ENCODE peak calls at places on chromosomes 16 and 17, in five cellular contexts. W, Q, V, R and C are unnamed samples.

GRCh38 chr16:56789360-56789759 is 59.4 kb downstream of the NUP93 start:
- DNase-seq in Q (peak), W (peak), R (no peak), V (peak), C (peak)

GRCh38 chr17:41377546-41377945 is 4.6 kb downstream of the KRT34 start:
- DNase-seq in Q (no peak), V (no peak), R (no peak), W (no peak), C (peak)

GRCh38 chr16:57759131-57759530 is 23.6 kb downstream of the KATNB1 start:
- DNase-seq in V (no peak), W (no peak), R (no peak), Q (no peak), C (no peak)

GRCh38 chr16:73065617-73066313 is 17.8 kb upstream of the ZFHX3 start:
- DNase-seq in W (no peak), V (no peak), R (no peak), Q (no peak), C (no peak)

GRCh38 chr17:40355123-40355803 is 9.3 kb downstream of the GJD3 start:
- DNase-seq in W (peak), Q (peak), V (peak), R (no peak), C (peak)

GRCh38 chr16:65306313-65306712 is 184.4 kb upstream of the CDH11 start:
- DNase-seq in W (no peak), R (no peak), V (no peak), Q (no peak), C (no peak)

GRCh38 chr16:51084074-51084928 is 66.8 kb downstream of the SALL1 start:
- DNase-seq in W (no peak), V (no peak), Q (no peak), R (no peak), C (no peak)

GRCh38 chr16:9706217-9706616 is 476.0 kb downstream of the GRIN2A start:
- DNase-seq in V (no peak), W (no peak), R (no peak), Q (no peak), C (no peak)

GRCh38 chr16:907361-907760 is 63.4 kb downstream of the LMF1 start:
- DNase-seq in Q (no peak), R (no peak), V (no peak), W (no peak), C (no peak)

GRCh38 chr16:21023509-21024202 is 123.1 kb downstream of the LYRM1 start:
- DNase-seq in R (no peak), W (no peak), Q (no peak), V (no peak), C (no peak)

GRCh38 chr17:70956731-70957130 is 787.4 kb downstream of the KCNJ2 start:
- DNase-seq in W (no peak), V (no peak), Q (no peak), R (no peak), C (peak)

GRCh38 chr16:20675488-20676267 is 21.8 kb downstream of the ACSM1 start:
- DNase-seq in Q (peak), V (peak), R (peak), W (no peak), C (no peak)

GRCh38 chr17:1676401-1676800 is 8.3 kb downstream of the PRPF8 start:
- DNase-seq in R (no peak), V (no peak), Q (no peak), W (no peak), C (no peak)

GRCh38 chr16:66315210-66315825 is 51.2 kb upstream of the CDH5 start:
- DNase-seq in V (peak), R (peak), W (peak), Q (peak), C (peak)

DNA sequence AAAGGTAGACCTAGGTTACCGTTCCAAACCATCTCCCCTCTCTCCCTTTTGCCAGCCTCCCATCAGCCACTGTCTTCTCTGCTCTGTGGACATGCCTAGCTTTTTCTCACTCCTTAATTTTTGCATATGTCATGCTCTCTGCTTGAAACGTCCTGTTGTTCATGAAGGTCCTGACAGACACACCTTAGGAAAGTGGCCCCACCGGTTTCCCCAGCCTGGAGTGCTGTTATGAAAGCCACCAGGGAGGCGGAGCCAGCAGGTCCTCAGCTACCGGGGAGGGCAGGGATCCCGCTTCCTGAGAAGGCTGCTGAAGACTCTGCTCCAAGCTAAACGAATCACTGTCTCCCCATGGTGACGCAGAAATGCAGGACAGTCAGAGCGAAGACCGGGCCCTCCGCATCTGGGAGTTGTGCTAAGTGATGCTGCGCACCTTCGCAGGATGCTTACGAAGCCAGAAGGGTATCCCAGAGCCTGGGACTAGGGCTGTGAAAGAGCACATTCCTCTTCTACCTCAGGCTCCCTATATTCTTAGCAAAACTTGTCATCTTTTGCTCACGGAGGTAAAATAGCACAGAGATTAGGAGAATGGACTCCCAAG is 2.3 kb upstream of the SLC16A11 start:
- DNase-seq in W (no peak), V (peak), Q (no peak), R (no peak), C (no peak)
- TF ChIP-seq BHLHE40 in W (no peak), V (no peak), Q (no peak), R (no peak), C (no peak)

GRCh38 chr17:17300624-17301568 is 2.3 kb upstream of the NT5M start:
- DNase-seq in W (peak), V (no peak), Q (no peak), R (no peak), C (peak)
- H3K4me3 ChIP-seq in W (peak), V (no peak), Q (no peak), R (peak), C (no peak)

GRCh38 chr17:73697872-73698271 is 53.6 kb upstream of the SDK2 start:
- DNase-seq in R (no peak), Q (no peak), V (peak), W (no peak), C (no peak)
- TF ChIP-seq BHLHE40 in R (no peak), Q (no peak), V (peak), W (no peak), C (no peak)

GRCh38 chr17:28842282-28843012 is at the start of gene FAM222B:
- DNase-seq in R (peak), Q (peak), V (peak), W (peak), C (peak)
- H3K4me3 ChIP-seq in R (peak), Q (peak), V (peak), W (peak), C (peak)

GRCh38 chr17:78375401-78376079 is 2.9 kb upstream of the PGS1 start:
- DNase-seq in Q (no peak), R (no peak), W (peak), V (peak), C (peak)

GRCh38 chr17:78378225-78379133 is at the start of gene PGS1:
- DNase-seq in V (no peak), Q (peak), R (no peak), W (peak), C (peak)

GRCh38 chr17:78376161-78376560 is 2.3 kb upstream of the PGS1 start:
- DNase-seq in W (no peak), R (no peak), V (no peak), Q (no peak), C (no peak)

GRCh38 chr17:78379134-78379497 is 667 bp downstream of the PGS1 start:
- DNase-seq in W (no peak), Q (no peak), V (peak), R (no peak), C (peak)

DNA sequence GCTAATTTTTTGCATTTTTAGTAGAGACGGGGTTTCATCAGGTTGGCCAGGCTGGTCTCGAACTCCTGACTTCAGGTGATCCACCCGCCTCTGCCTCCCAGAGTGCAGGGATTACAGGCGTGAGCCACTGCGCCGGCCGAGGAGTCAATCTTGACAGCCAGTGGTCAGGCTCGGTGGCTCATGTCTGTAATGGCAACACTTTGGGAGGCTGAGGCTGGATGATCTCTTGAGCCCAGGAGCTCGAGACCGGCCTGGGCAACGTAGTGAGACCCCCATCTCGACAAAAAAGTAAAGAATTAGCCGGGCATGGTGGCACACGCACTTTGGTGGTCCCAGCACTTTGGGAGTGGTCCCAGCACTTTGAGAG is 608 bp upstream of the PGS1 start:
- DNase-seq in V (no peak), Q (no peak), R (no peak), W (peak), C (no peak)
- TF ChIP-seq BHLHE40 in V (no peak), Q (no peak), R (no peak), W (no peak), C (no peak)

GRCh38 chr16:81337097-81337496 is 22.3 kb downstream of the GAN start:
- DNase-seq in R (no peak), W (no peak), Q (no peak), V (no peak), C (no peak)
- H3K4me3 ChIP-seq in R (no peak), W (no peak), Q (no peak), V (no peak), C (no peak)

DNA sequence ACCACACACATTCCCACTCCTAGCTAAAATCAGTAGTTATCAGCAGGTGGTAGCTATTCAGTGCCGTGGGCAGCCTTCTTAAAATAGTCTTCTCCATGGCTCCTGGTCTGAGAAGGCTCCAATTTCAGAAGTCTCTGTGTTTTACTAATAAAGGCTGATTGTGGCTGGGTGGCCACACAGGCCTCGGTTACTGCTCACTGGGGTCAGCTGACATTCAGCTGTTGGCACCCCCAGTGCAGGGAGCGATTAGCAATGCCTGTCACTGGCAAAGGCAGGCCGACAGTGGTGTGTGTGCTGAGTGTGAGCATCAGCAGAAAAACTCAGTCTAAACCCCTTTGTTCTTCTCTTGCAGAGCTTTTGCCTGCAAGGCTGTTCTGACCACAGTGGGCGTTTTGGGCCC is 16.6 kb upstream of the DBNDD1 start:
- DNase-seq in Q (no peak), V (no peak), R (no peak), W (no peak), C (no peak)
- TF ChIP-seq BHLHE40 in Q (no peak), V (no peak), R (no peak), W (no peak), C (no peak)

DNA sequence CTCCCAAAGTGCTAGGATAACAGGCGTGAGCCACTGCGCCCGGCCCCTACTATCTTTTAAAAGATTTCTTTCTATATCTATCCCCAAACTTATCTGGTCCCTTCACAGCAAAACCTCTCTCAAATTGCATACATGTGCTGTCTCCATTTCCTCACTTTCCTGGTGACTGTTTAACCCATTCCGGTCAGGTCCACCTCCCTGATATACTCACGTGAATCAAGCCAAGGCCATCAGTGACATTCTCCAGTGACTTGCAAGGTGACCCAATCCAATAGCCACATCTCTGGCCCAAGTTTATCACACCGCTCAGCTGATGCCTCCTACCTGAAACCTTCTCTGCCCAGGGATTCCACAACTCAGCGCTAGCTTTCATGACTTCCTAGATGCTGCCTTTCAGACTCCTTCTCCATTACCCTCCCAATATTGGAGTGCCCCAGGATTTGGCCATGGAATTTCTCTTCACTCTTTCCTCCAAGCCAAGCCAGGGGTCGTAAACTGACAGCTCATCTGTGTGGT is 1.4 kb upstream of the CTCF start:
- DNase-seq in R (no peak), W (no peak), V (no peak), Q (no peak), C (no peak)
- H3K4me3 ChIP-seq in R (peak), W (peak), V (peak), Q (peak), C (no peak)

DNA sequence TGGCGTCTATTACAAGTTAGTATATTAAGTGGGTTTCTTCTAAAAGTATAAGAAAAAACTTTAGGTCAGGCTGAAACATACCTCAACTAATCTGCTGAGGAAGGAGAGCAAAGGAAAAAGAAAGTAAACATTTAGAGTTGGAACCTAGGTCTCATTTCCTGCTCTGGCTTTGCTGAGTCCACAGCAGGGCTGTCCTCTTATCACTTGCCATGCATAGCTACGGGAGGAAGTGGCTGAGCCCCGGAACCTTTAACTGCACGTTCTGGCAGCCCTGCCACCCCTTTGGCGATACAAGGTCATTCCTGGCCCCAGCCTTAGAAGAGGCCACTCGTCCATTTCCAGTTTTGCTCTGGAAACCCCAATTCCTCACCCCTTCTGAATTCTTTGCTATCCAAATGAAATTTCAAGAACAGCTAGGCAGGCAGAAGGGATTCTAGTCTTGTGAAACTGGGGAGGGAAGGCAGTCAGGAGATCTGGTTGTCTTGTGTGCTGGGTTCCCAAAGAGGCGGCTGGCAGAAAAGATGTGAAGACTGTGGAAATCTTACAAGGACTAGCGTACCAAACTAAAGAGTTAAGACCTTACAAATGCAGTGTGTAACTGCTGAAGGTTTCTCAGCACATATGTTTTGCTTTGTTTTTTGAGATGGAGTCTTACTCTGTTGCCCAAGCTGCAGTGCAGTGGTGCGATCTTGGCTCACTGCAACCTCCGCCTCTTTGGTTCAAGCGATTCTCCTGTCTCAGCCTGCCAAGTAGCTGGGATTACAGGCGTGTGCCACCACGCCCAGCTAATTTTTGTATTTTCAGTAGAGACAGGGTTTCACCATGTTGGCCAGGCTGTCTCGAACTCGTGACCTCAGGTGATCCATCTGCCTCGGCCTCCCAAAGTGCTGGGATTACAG is 19.1 kb downstream of the WIPI1 start:
- DNase-seq in V (peak), Q (peak), R (no peak), W (no peak), C (peak)
- TF ChIP-seq BHLHE40 in V (no peak), Q (peak), R (peak), W (no peak), C (no peak)

DNA sequence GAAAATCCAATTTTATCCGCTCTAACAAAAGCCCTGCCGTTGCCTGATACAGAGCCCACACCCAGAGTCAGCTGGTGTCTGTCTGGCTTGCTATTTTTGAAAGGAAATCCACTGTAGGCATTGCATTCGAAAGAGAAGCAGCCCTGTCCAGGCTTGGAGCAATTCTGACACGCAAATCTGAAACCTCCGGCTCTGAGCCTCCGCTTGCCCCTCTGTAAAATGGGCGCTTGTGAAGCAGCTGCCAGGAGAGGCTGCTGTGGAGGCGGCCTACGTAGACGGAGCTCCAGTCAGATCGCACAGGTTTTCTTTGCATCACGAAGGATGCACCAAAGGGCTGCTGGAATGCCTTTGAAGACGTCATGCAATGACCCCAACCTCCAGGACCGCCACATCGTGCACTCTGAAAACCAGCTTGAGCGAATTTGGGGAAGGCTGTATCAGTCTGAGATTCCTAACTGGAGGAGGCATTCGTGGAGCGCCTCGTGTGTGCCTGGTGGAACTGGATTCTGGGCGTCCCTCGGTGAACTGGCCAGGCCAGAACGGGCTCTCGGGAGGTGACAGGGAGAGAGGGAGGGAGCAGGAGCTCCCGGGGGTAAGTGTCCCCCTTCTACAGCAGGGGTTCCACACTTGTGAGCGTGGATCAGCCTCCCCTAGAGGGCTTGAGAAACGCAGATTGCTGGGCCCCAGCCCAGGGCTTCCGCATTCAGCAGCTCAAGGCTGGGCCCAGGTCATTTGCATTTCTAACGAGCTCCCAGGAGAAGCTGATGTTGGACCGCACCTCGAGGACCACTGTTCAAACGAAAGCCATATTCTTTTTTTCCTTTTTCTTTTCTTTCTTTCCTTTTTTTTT is 215.5 kb downstream of the MRTFB start:
- DNase-seq in Q (no peak), V (no peak), W (no peak), R (no peak), C (no peak)
- H3K4me3 ChIP-seq in Q (peak), V (peak), W (peak), R (peak), C (peak)